ENCODE peak calls at places on chromosome 22, in four cellular contexts. Y is SK-N-SH, T is K562, C is H1. B is an unnamed sample.

GRCh38 chr22:39282642-39283311 is 36.6 kb downstream of the RPL3 start:
- DNase-seq in Y (no peak), T (no peak), C (no peak), B (no peak)

GRCh38 chr22:21688341-21688705 is 22.5 kb downstream of the PPIL2 start:
- DNase-seq in Y (no peak), T (no peak), C (no peak), B (no peak)

GRCh38 chr22:45882881-45883810 is 93.8 kb downstream of the WNT7B start:
- DNase-seq in Y (no peak), T (no peak), C (no peak), B (peak)

GRCh38 chr22:27318516-27318915 is 483.0 kb downstream of the MN1 start:
- DNase-seq in Y (no peak), T (no peak), C (no peak), B (no peak)

GRCh38 chr22:48784701-48785503 is 1042.8 kb downstream of the BRD1 start:
- DNase-seq in Y (no peak), T (no peak), C (no peak), B (no peak)

GRCh38 chr22:40637181-40638150 is 947 bp upstream of the MRTFA start:
- DNase-seq in Y (no peak), T (peak), C (peak), B (peak)

GRCh38 chr22:49197500-49197899 is 630.2 kb downstream of the BRD1 start:
- DNase-seq in Y (no peak), T (no peak), C (no peak), B (peak)

GRCh38 chr22:48796295-48797015 is 1031.2 kb downstream of the BRD1 start:
- DNase-seq in Y (no peak), T (no peak), C (peak), B (peak)

GRCh38 chr22:19397729-19398094 is 33.8 kb downstream of the HIRA start:
- DNase-seq in Y (no peak), T (no peak), C (no peak), B (no peak)

GRCh38 chr22:21933413-21933812 is 19.2 kb downstream of the PPM1F start:
- DNase-seq in Y (no peak), T (no peak), C (no peak), B (no peak)

GRCh38 chr22:41822289-41823057 is 10.4 kb upstream of the SREBF2 start:
- DNase-seq in Y (peak), T (peak), C (no peak), B (no peak)

GRCh38 chr22:39789794-39790193 is 103.8 kb downstream of the ENTHD1 start:
- DNase-seq in Y (no peak), T (no peak), C (no peak), B (no peak)

GRCh38 chr22:49203863-49204598 is 623.6 kb downstream of the BRD1 start:
- DNase-seq in Y (no peak), T (no peak), C (peak), B (peak)

GRCh38 chr22:49368976-49369725 is 458.5 kb downstream of the BRD1 start:
- DNase-seq in Y (peak), T (peak), C (peak), B (peak)

GRCh38 chr22:47111626-47112373 is 349.4 kb downstream of the TBC1D22A start:
- DNase-seq in Y (no peak), T (no peak), C (no peak), B (no peak)

GRCh38 chr22:19201130-19201857 is 22.8 kb upstream of the SLC25A1 start:
- DNase-seq in Y (no peak), T (no peak), C (no peak), B (no peak)

GRCh38 chr22:39559456-39560105 is 11.0 kb upstream of the CACNA1I start:
- DNase-seq in Y (peak), T (peak), C (peak), B (peak)

GRCh38 chr22:49918911-49919881 is 762 bp downstream of the CRELD2 start:
- DNase-seq in Y (peak), T (peak), C (no peak), B (no peak)

GRCh38 chr22:36835903-36836302 is 19.1 kb upstream of the PVALB start:
- DNase-seq in Y (no peak), T (no peak), C (no peak), B (no peak)

GRCh38 chr22:26671317-26672059 is 14.1 kb downstream of the MIAT start:
- DNase-seq in Y (no peak), T (no peak), C (no peak), B (no peak)

GRCh38 chr22:47382164-47382890 is 619.9 kb downstream of the TBC1D22A start:
- DNase-seq in Y (no peak), T (no peak), C (no peak), B (no peak)

GRCh38 chr22:48960981-48961655 is 866.6 kb downstream of the BRD1 start:
- DNase-seq in Y (no peak), T (no peak), C (peak), B (no peak)

GRCh38 chr22:27107824-27108223 is 450.4 kb downstream of the MIAT start:
- DNase-seq in Y (peak), T (no peak), C (no peak), B (no peak)

GRCh38 chr22:20774882-20775281 is 969 bp downstream of the SERPIND1 start:
- DNase-seq in Y (no peak), T (no peak), C (no peak), B (no peak)

GRCh38 chr22:39905686-39906085 is 4.8 kb downstream of the GRAP2 start:
- DNase-seq in Y (no peak), T (no peak), C (no peak), B (no peak)

GRCh38 chr22:27113211-27114030 is 456.0 kb downstream of the MIAT start:
- DNase-seq in Y (no peak), T (no peak), C (no peak), B (no peak)

GRCh38 chr22:30457964-30458363 is 13.9 kb downstream of the SEC14L3 start:
- DNase-seq in Y (no peak), T (no peak), C (no peak), B (no peak)
- TF ChIP-seq TEAD4 in Y (no peak), T (no peak), C (no peak), B (no peak)

GRCh38 chr22:38273135-38273761 is 438 bp upstream of the TMEM184B start:
- DNase-seq in Y (no peak), T (no peak), C (no peak), B (no peak)
- TF ChIP-seq TEAD4 in Y (no peak), T (no peak), C (no peak), B (no peak)

GRCh38 chr22:44753189-44754042 is 1.0 kb downstream of the ARHGAP8 start:
- DNase-seq in Y (no peak), T (no peak), C (no peak), B (no peak)
- TF ChIP-seq TEAD4 in Y (no peak), T (no peak), C (no peak), B (no peak)

GRCh38 chr22:17260950-17261349 is 41.7 kb upstream of the ADA2 start:
- DNase-seq in Y (no peak), T (no peak), C (no peak), B (peak)
- TF ChIP-seq TEAD4 in Y (no peak), T (no peak), C (no peak), B (no peak)

GRCh38 chr22:43188829-43189545 is 2.1 kb upstream of the TTLL12 start:
- DNase-seq in Y (no peak), T (no peak), C (no peak), B (no peak)

GRCh38 chr22:43186272-43187170 is at the start of gene TTLL12:
- DNase-seq in Y (peak), T (peak), C (no peak), B (peak)

GRCh38 chr22:43183496-43184263 is 3.3 kb downstream of the TTLL12 start:
- DNase-seq in Y (no peak), T (peak), C (no peak), B (no peak)

GRCh38 chr22:43187171-43188099 is 501 bp upstream of the TTLL12 start:
- DNase-seq in Y (peak), T (peak), C (peak), B (peak)

DNA sequence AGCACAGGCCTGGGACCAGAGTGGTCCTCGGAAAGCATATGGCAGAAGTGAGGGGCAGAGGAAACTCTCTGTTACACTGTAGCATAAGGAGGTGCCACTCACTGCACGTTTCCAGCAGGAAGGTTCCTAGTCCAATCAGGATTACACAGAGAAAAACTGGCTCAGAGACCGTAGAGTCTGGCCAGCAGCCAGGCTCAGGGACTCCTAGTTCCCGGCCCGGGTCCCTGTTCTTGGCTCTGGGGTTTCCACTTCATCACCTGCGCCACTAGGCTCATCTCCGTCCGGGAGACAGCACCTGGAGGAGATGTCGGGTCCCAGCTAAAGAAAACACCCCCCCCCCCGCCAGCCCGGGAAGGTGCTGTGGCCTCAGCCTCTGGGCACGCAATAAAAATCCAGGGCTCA is 1.1 kb downstream of the TTLL12 start:
- DNase-seq in Y (peak), T (no peak), C (no peak), B (no peak)
- TF ChIP-seq TEAD4 in Y (no peak), T (no peak), C (no peak), B (no peak)

GRCh38 chr22:43955040-43955882 is at the start of gene SAMM50:
- DNase-seq in Y (peak), T (peak), C (peak), B (peak)

GRCh38 chr22:43955883-43956286 is 643 bp downstream of the SAMM50 start:
- DNase-seq in Y (no peak), T (no peak), C (no peak), B (no peak)

GRCh38 chr22:43956383-43956782 is 1.1 kb downstream of the SAMM50 start:
- DNase-seq in Y (no peak), T (no peak), C (no peak), B (no peak)

GRCh38 chr22:43956805-43957463 is 1.7 kb downstream of the SAMM50 start:
- DNase-seq in Y (no peak), T (no peak), C (no peak), B (no peak)

DNA sequence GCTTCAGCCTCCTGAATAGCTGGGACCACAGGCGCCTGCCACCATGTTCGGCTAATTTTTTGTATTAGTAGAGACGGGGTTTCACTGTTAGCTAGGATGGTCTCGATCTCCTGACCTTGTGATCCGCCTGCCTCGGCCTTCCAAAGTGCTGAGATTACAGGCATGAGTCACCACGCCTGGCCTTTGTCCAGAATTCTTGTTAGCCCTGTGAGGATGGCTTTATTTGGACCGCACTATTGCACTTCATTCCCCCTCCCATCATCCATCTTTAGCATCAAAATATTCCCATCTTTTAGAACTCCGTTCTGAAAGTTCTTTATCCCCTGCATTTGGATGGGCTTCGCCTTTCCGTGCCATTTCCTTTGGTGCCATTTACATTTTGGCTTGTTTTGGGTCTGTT is 2.6 kb downstream of the SAMM50 start:
- DNase-seq in Y (no peak), T (no peak), C (no peak), B (no peak)
- TF ChIP-seq TEAD4 in Y (no peak), T (no peak), C (no peak), B (no peak)

GRCh38 chr22:23305321-23305910 is 125.1 kb downstream of the BCR start:
- DNase-seq in Y (peak), T (no peak), C (no peak), B (no peak)

GRCh38 chr22:23305922-23306374 is 125.6 kb downstream of the BCR start:
- DNase-seq in Y (peak), T (no peak), C (no peak), B (no peak)

GRCh38 chr22:23306438-23306921 is 126.2 kb downstream of the BCR start:
- DNase-seq in Y (no peak), T (no peak), C (no peak), B (no peak)

GRCh38 chr22:23302171-23303002 is 122.1 kb downstream of the BCR start:
- DNase-seq in Y (no peak), T (peak), C (no peak), B (no peak)

GRCh38 chr22:23306926-23307325 is 126.6 kb downstream of the BCR start:
- DNase-seq in Y (no peak), T (no peak), C (no peak), B (no peak)
- TF ChIP-seq TEAD4 in Y (no peak), T (no peak), C (no peak), B (no peak)